ENCODE peak calls at places on chromosomes 16 and 17, in six cellular contexts. One of them, this sample, is unnamed.

GRCh38 chr17:7238418-7239090 is 703 bp downstream of the PHF23 start:
- DNase-seq in hypothalamus: no peak
- DNase-seq in activated T-cell treated with anti-CD3 and anti-CD28 coated beads for 48 hours: no peak
- DNase-seq in GM04504: no peak
- DNase-seq in GM12865: peak
- DNase-seq in MM.1S: peak
- DNase-seq in this sample: no peak

GRCh38 chr16:76278976-76279375 is 1.8 kb downstream of the CNTNAP4 start:
- DNase-seq in GM12865: peak
- DNase-seq in GM04504: no peak
- DNase-seq in activated T-cell treated with anti-CD3 and anti-CD28 coated beads for 48 hours: no peak
- DNase-seq in hypothalamus: no peak
- DNase-seq in MM.1S: peak
- DNase-seq in this sample: no peak

GRCh38 chr17:82440377-82440981 is 10.1 kb downstream of the CYBC1 start:
- DNase-seq in GM04504: no peak
- DNase-seq in MM.1S: no peak
- DNase-seq in GM12865: no peak
- DNase-seq in activated T-cell treated with anti-CD3 and anti-CD28 coated beads for 48 hours: no peak
- DNase-seq in hypothalamus: no peak
- DNase-seq in this sample: no peak

GRCh38 chr17:78151514-78152008 is 5.4 kb downstream of the C17orf99 start:
- DNase-seq in hypothalamus: no peak
- DNase-seq in MM.1S: no peak
- DNase-seq in activated T-cell treated with anti-CD3 and anti-CD28 coated beads for 48 hours: no peak
- DNase-seq in GM12865: no peak
- DNase-seq in GM04504: no peak
- DNase-seq in this sample: no peak

GRCh38 chr17:8832711-8833352 is 33.7 kb upstream of the MFSD6L start:
- DNase-seq in activated T-cell treated with anti-CD3 and anti-CD28 coated beads for 48 hours: peak
- DNase-seq in GM04504: no peak
- DNase-seq in GM12865: peak
- DNase-seq in MM.1S: no peak
- DNase-seq in hypothalamus: no peak
- DNase-seq in this sample: no peak

GRCh38 chr17:38926290-38927070 is 1.1 kb downstream of the LASP1NB start:
- DNase-seq in GM04504: no peak
- DNase-seq in activated T-cell treated with anti-CD3 and anti-CD28 coated beads for 48 hours: no peak
- DNase-seq in hypothalamus: no peak
- DNase-seq in MM.1S: peak
- DNase-seq in GM12865: peak
- DNase-seq in this sample: no peak

GRCh38 chr17:49365667-49366066 is 3.6 kb upstream of the ZNF652 start:
- DNase-seq in hypothalamus: peak
- DNase-seq in MM.1S: peak
- DNase-seq in GM04504: no peak
- DNase-seq in GM12865: peak
- DNase-seq in activated T-cell treated with anti-CD3 and anti-CD28 coated beads for 48 hours: no peak
- DNase-seq in this sample: no peak

GRCh38 chr17:55285340-55286301 is 20.9 kb downstream of the HLF start:
- DNase-seq in MM.1S: no peak
- DNase-seq in hypothalamus: peak
- DNase-seq in GM12865: no peak
- DNase-seq in GM04504: no peak
- DNase-seq in activated T-cell treated with anti-CD3 and anti-CD28 coated beads for 48 hours: no peak
- DNase-seq in this sample: peak

GRCh38 chr16:76194621-76195015 is 82.6 kb upstream of the CNTNAP4 start:
- DNase-seq in MM.1S: no peak
- DNase-seq in GM12865: no peak
- DNase-seq in GM04504: no peak
- DNase-seq in hypothalamus: peak
- DNase-seq in activated T-cell treated with anti-CD3 and anti-CD28 coated beads for 48 hours: no peak
- DNase-seq in this sample: no peak

GRCh38 chr17:8922451-8922850 is 43.1 kb downstream of the PIK3R5 start:
- DNase-seq in activated T-cell treated with anti-CD3 and anti-CD28 coated beads for 48 hours: no peak
- DNase-seq in hypothalamus: no peak
- DNase-seq in GM12865: no peak
- DNase-seq in MM.1S: no peak
- DNase-seq in GM04504: peak
- DNase-seq in this sample: no peak

GRCh38 chr17:75774988-75775668 is 9.5 kb upstream of the UNK start:
- DNase-seq in MM.1S: no peak
- DNase-seq in hypothalamus: no peak
- DNase-seq in activated T-cell treated with anti-CD3 and anti-CD28 coated beads for 48 hours: no peak
- DNase-seq in GM12865: no peak
- DNase-seq in GM04504: no peak
- DNase-seq in this sample: peak

GRCh38 chr17:6413073-6413472 is 21.8 kb downstream of the AIPL1 start:
- DNase-seq in GM04504: no peak
- DNase-seq in hypothalamus: no peak
- DNase-seq in MM.1S: peak
- DNase-seq in GM12865: peak
- DNase-seq in activated T-cell treated with anti-CD3 and anti-CD28 coated beads for 48 hours: no peak
- DNase-seq in this sample: no peak

GRCh38 chr17:55413825-55414489 is 7.7 kb downstream of the MMD start:
- DNase-seq in hypothalamus: no peak
- DNase-seq in GM12865: no peak
- DNase-seq in MM.1S: no peak
- DNase-seq in activated T-cell treated with anti-CD3 and anti-CD28 coated beads for 48 hours: no peak
- DNase-seq in GM04504: no peak
- DNase-seq in this sample: no peak

GRCh38 chr17:72297326-72298115 is 176.7 kb downstream of the SOX9 start:
- DNase-seq in activated T-cell treated with anti-CD3 and anti-CD28 coated beads for 48 hours: no peak
- DNase-seq in MM.1S: no peak
- DNase-seq in hypothalamus: no peak
- DNase-seq in GM12865: no peak
- DNase-seq in GM04504: no peak
- DNase-seq in this sample: no peak

GRCh38 chr17:19305261-19305660 is 57.3 kb downstream of the B9D1 start:
- DNase-seq in hypothalamus: no peak
- DNase-seq in GM04504: no peak
- DNase-seq in activated T-cell treated with anti-CD3 and anti-CD28 coated beads for 48 hours: no peak
- DNase-seq in GM12865: no peak
- DNase-seq in MM.1S: no peak
- DNase-seq in this sample: no peak

GRCh38 chr16:75550211-75550662 is 5.8 kb downstream of the TMEM231 start:
- DNase-seq in hypothalamus: peak
- DNase-seq in GM04504: no peak
- DNase-seq in MM.1S: peak
- DNase-seq in GM12865: peak
- DNase-seq in activated T-cell treated with anti-CD3 and anti-CD28 coated beads for 48 hours: peak
- DNase-seq in this sample: peak

GRCh38 chr17:78174332-78174869 is 6.0 kb downstream of the SYNGR2 start:
- DNase-seq in GM04504: no peak
- DNase-seq in GM12865: peak
- DNase-seq in MM.1S: peak
- DNase-seq in activated T-cell treated with anti-CD3 and anti-CD28 coated beads for 48 hours: no peak
- DNase-seq in hypothalamus: peak
- DNase-seq in this sample: peak

GRCh38 chr17:10226930-10227695 is 28.7 kb upstream of the GAS7 start:
- DNase-seq in GM12865: peak
- DNase-seq in hypothalamus: no peak
- DNase-seq in activated T-cell treated with anti-CD3 and anti-CD28 coated beads for 48 hours: peak
- DNase-seq in MM.1S: peak
- DNase-seq in GM04504: no peak
- DNase-seq in this sample: peak

GRCh38 chr17:73194514-73195222 is 1.8 kb downstream of the COG1 start:
- DNase-seq in hypothalamus: no peak
- DNase-seq in GM04504: no peak
- DNase-seq in activated T-cell treated with anti-CD3 and anti-CD28 coated beads for 48 hours: no peak
- DNase-seq in GM12865: no peak
- DNase-seq in MM.1S: no peak
- DNase-seq in this sample: no peak

GRCh38 chr16:3444032-3444388 is 530 bp downstream of the NAA60 start:
- DNase-seq in hypothalamus: no peak
- DNase-seq in MM.1S: no peak
- DNase-seq in GM04504: peak
- DNase-seq in activated T-cell treated with anti-CD3 and anti-CD28 coated beads for 48 hours: no peak
- DNase-seq in GM12865: peak
- DNase-seq in this sample: no peak

GRCh38 chr16:6193718-6194117 is 1096.1 kb upstream of the EEF2KMT start:
- DNase-seq in GM12865: no peak
- DNase-seq in GM04504: no peak
- DNase-seq in MM.1S: peak
- DNase-seq in activated T-cell treated with anti-CD3 and anti-CD28 coated beads for 48 hours: no peak
- DNase-seq in hypothalamus: no peak
- DNase-seq in this sample: no peak

GRCh38 chr16:48511071-48511540 is 98.9 kb downstream of the N4BP1 start:
- DNase-seq in activated T-cell treated with anti-CD3 and anti-CD28 coated beads for 48 hours: no peak
- DNase-seq in hypothalamus: no peak
- DNase-seq in GM04504: peak
- DNase-seq in GM12865: no peak
- DNase-seq in MM.1S: no peak
- DNase-seq in this sample: no peak

GRCh38 chr17:28404812-28405570 is 1.0 kb downstream of the SLC46A1 start:
- DNase-seq in hypothalamus: no peak
- DNase-seq in MM.1S: no peak
- DNase-seq in GM04504: no peak
- DNase-seq in activated T-cell treated with anti-CD3 and anti-CD28 coated beads for 48 hours: no peak
- DNase-seq in GM12865: no peak
- DNase-seq in this sample: no peak

GRCh38 chr16:81709369-81709900 is 69.7 kb upstream of the PLCG2 start:
- DNase-seq in activated T-cell treated with anti-CD3 and anti-CD28 coated beads for 48 hours: no peak
- DNase-seq in hypothalamus: no peak
- DNase-seq in GM12865: no peak
- DNase-seq in MM.1S: no peak
- DNase-seq in GM04504: no peak
- DNase-seq in this sample: no peak

GRCh38 chr16:20871935-20872815 is 28.0 kb downstream of the DCUN1D3 start:
- DNase-seq in activated T-cell treated with anti-CD3 and anti-CD28 coated beads for 48 hours: no peak
- DNase-seq in GM04504: no peak
- DNase-seq in GM12865: peak
- DNase-seq in MM.1S: no peak
- DNase-seq in hypothalamus: no peak
- DNase-seq in this sample: no peak

GRCh38 chr17:77196251-77196650 is 55.5 kb downstream of the SEC14L1 start:
- DNase-seq in activated T-cell treated with anti-CD3 and anti-CD28 coated beads for 48 hours: no peak
- DNase-seq in MM.1S: no peak
- DNase-seq in hypothalamus: no peak
- DNase-seq in GM12865: no peak
- DNase-seq in GM04504: peak
- DNase-seq in this sample: no peak

GRCh38 chr16:9446471-9447194 is 355.2 kb downstream of the HAPSTR1 start:
- DNase-seq in activated T-cell treated with anti-CD3 and anti-CD28 coated beads for 48 hours: no peak
- DNase-seq in MM.1S: no peak
- DNase-seq in GM04504: no peak
- DNase-seq in GM12865: no peak
- DNase-seq in hypothalamus: no peak
- DNase-seq in this sample: no peak

GRCh38 chr16:1338119-1338730 is 4.8 kb downstream of the BAIAP3 start:
- DNase-seq in GM04504: no peak
- DNase-seq in MM.1S: no peak
- DNase-seq in hypothalamus: no peak
- DNase-seq in activated T-cell treated with anti-CD3 and anti-CD28 coated beads for 48 hours: no peak
- DNase-seq in GM12865: peak
- DNase-seq in this sample: no peak

GRCh38 chr17:57888311-57889216 is 38.7 kb upstream of the MRPS23 start:
- DNase-seq in MM.1S: no peak
- DNase-seq in GM12865: no peak
- DNase-seq in hypothalamus: no peak
- DNase-seq in GM04504: no peak
- DNase-seq in activated T-cell treated with anti-CD3 and anti-CD28 coated beads for 48 hours: no peak
- DNase-seq in this sample: no peak

GRCh38 chr17:43931062-43931571 is 11.2 kb downstream of the PPY start:
- DNase-seq in GM12865: no peak
- DNase-seq in GM04504: no peak
- DNase-seq in activated T-cell treated with anti-CD3 and anti-CD28 coated beads for 48 hours: no peak
- DNase-seq in MM.1S: no peak
- DNase-seq in hypothalamus: no peak
- DNase-seq in this sample: no peak

GRCh38 chr17:67891481-67892119 is 66.3 kb downstream of the BPTF start:
- DNase-seq in GM04504: peak
- DNase-seq in GM12865: no peak
- DNase-seq in MM.1S: no peak
- DNase-seq in activated T-cell treated with anti-CD3 and anti-CD28 coated beads for 48 hours: no peak
- DNase-seq in hypothalamus: no peak
- DNase-seq in this sample: peak

GRCh38 chr16:71421911-71422310 is 19.9 kb downstream of the TLE7 start:
- DNase-seq in GM12865: peak
- DNase-seq in hypothalamus: no peak
- DNase-seq in GM04504: no peak
- DNase-seq in activated T-cell treated with anti-CD3 and anti-CD28 coated beads for 48 hours: peak
- DNase-seq in MM.1S: peak
- DNase-seq in this sample: no peak

GRCh38 chr16:27332105-27332504 is 18.3 kb downstream of the IL4R start:
- DNase-seq in GM12865: no peak
- DNase-seq in activated T-cell treated with anti-CD3 and anti-CD28 coated beads for 48 hours: no peak
- DNase-seq in hypothalamus: no peak
- DNase-seq in GM04504: no peak
- DNase-seq in MM.1S: no peak
- DNase-seq in this sample: peak

GRCh38 chr16:81168406-81168805 is 70.1 kb upstream of the BCO1 start:
- DNase-seq in MM.1S: no peak
- DNase-seq in GM12865: no peak
- DNase-seq in activated T-cell treated with anti-CD3 and anti-CD28 coated beads for 48 hours: no peak
- DNase-seq in GM04504: no peak
- DNase-seq in hypothalamus: no peak
- DNase-seq in this sample: no peak

GRCh38 chr17:11855306-11855705 is 142.0 kb downstream of the ZNF18 start:
- DNase-seq in activated T-cell treated with anti-CD3 and anti-CD28 coated beads for 48 hours: no peak
- DNase-seq in GM12865: no peak
- DNase-seq in GM04504: no peak
- DNase-seq in MM.1S: no peak
- DNase-seq in hypothalamus: no peak
- DNase-seq in this sample: no peak

GRCh38 chr16:25256821-25257503 is 683 bp downstream of the ZKSCAN2 start:
- DNase-seq in GM12865: no peak
- DNase-seq in activated T-cell treated with anti-CD3 and anti-CD28 coated beads for 48 hours: no peak
- DNase-seq in GM04504: no peak
- DNase-seq in hypothalamus: no peak
- DNase-seq in MM.1S: no peak
- DNase-seq in this sample: no peak

GRCh38 chr17:31294839-31295488 is 2.1 kb downstream of the OMG start:
- DNase-seq in hypothalamus: no peak
- DNase-seq in activated T-cell treated with anti-CD3 and anti-CD28 coated beads for 48 hours: no peak
- DNase-seq in GM12865: no peak
- DNase-seq in MM.1S: no peak
- DNase-seq in GM04504: no peak
- DNase-seq in this sample: no peak

GRCh38 chr17:15651583-15652110 is 32.1 kb upstream of the FBXW10B start:
- DNase-seq in activated T-cell treated with anti-CD3 and anti-CD28 coated beads for 48 hours: peak
- DNase-seq in GM04504: peak
- DNase-seq in GM12865: peak
- DNase-seq in hypothalamus: peak
- DNase-seq in MM.1S: no peak
- DNase-seq in this sample: peak

GRCh38 chr16:22324787-22325597 is 27.8 kb downstream of the POLR3E start:
- DNase-seq in activated T-cell treated with anti-CD3 and anti-CD28 coated beads for 48 hours: no peak
- DNase-seq in MM.1S: no peak
- DNase-seq in GM12865: no peak
- DNase-seq in hypothalamus: no peak
- DNase-seq in GM04504: no peak
- DNase-seq in this sample: no peak

GRCh38 chr17:63496663-63497400 is 20.0 kb downstream of the ACE start:
- DNase-seq in activated T-cell treated with anti-CD3 and anti-CD28 coated beads for 48 hours: no peak
- DNase-seq in GM12865: no peak
- DNase-seq in hypothalamus: no peak
- DNase-seq in GM04504: no peak
- DNase-seq in MM.1S: no peak
- DNase-seq in this sample: no peak

This sample was measured in uterus.